ENCODE peak calls at places on chromosomes 7 and 10, in five cellular contexts. W, Y, S, D and J are unnamed samples.
A peak's percentile ranks its signal among the peaks of the same experiment; 100 is the strongest.

GRCh38 chr10:102501201-102502028 is 1.1 kb downstream of the ACTR1A start:
- DNase-seq in W (no peak), Y (no peak), S (no peak), D (no peak), J (no peak)

GRCh38 chr7:149422065-149422913 is 38.6 kb downstream of the ZNF777 start:
- DNase-seq in W (no peak), Y (peak; percentile 46), S (peak; percentile 69), D (peak; percentile 83), J (peak; percentile 79)

GRCh38 chr7:6516387-6516983 is 34.8 kb downstream of the GRID2IP start:
- DNase-seq in W (peak; percentile 80), Y (peak; percentile 80), S (peak; percentile 74), D (peak; percentile 89), J (peak; percentile 42)

GRCh38 chr7:106153891-106154449 is 41.9 kb upstream of the SYPL1 start:
- DNase-seq in W (peak; percentile 88), Y (peak; percentile 76), S (peak; percentile 68), D (peak; percentile 81), J (peak; percentile 64)

GRCh38 chr7:65397730-65398142 is 24.1 kb downstream of the ZNF92 start:
- DNase-seq in W (no peak), Y (no peak), S (no peak), D (no peak), J (no peak)

GRCh38 chr10:127922675-127923366 is 15.9 kb downstream of the PTPRE start:
- DNase-seq in W (no peak), Y (no peak), S (peak; percentile 91), D (peak; percentile 94), J (no peak)

GRCh38 chr7:157556339-157556944 is 219.6 kb downstream of the DNAJB6 start:
- DNase-seq in W (no peak), Y (no peak), S (no peak), D (no peak), J (no peak)

GRCh38 chr10:71272122-71272771 is 46.8 kb upstream of the SLC29A3 start:
- DNase-seq in W (no peak), Y (no peak), S (no peak), D (no peak), J (no peak)

GRCh38 chr7:22435105-22435504 is 64.9 kb downstream of the STEAP1B start:
- DNase-seq in W (no peak), Y (no peak), S (no peak), D (no peak), J (no peak)

GRCh38 chr7:138233189-138233588 is 156.9 kb downstream of the AKR1D1 start:
- DNase-seq in W (no peak), Y (no peak), S (no peak), D (no peak), J (no peak)

GRCh38 chr7:136251826-136252225 is 274.7 kb upstream of the MTPN start:
- DNase-seq in W (no peak), Y (no peak), S (no peak), D (no peak), J (no peak)

DNA sequence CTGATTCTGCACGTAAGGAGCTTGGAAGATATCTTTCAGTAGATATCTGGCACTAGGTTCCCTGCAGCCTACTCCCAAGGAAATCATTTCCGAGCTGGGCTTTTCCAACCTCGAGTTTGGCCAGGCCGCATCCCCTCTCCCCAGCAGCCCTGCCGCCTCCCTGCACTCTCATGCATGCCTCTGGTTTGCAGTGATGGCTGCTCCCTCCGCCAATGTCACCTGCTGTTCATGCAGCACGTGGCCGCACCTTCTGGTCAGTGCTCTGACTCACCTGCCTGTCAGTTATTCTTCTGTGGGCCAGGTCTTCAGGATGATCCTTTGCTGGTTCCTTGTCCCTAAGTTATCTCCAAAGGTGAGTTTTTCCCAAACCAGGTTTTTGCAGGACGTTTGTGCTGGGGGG is 50.6 kb upstream of the RASGEF1A start:
- DNase-seq in W (no peak), Y (no peak), S (no peak), D (no peak), J (no peak)
- TF ChIP-seq CTCF in W (no peak), Y (no peak), S (no peak), D (no peak), J (no peak)

GRCh38 chr10:100793055-100793454 is 47.7 kb downstream of the PAX2 start:
- DNase-seq in W (no peak), Y (no peak), S (no peak), D (no peak), J (no peak)
- TF ChIP-seq CTCF in W (no peak), Y (no peak), S (no peak), D (no peak), J (no peak)

DNA sequence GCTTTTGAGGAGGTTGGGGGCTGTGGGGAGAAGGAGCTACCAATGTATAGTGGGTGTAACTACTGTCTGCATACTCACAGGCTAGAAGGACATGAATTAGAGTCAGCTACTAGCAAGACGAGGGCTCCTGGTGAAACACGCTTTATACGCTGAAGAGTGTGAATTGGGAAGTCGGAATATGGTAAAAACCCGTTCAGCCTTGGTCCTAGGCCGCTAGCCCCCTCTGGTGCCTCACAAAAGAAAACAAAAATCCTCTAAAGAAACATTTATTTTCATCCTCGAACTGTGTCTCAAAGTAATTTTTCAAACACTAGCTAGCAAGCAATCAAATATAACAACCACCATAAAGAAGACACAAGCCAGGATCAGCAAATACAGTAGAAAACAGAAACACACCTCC is 338.1 kb upstream of the SEMA3C start:
- DNase-seq in W (no peak), Y (peak; percentile 14), S (no peak), D (no peak), J (no peak)
- TF ChIP-seq CTCF in W (no peak), Y (peak; percentile 47), S (no peak), D (peak; percentile 25), J (no peak)

DNA sequence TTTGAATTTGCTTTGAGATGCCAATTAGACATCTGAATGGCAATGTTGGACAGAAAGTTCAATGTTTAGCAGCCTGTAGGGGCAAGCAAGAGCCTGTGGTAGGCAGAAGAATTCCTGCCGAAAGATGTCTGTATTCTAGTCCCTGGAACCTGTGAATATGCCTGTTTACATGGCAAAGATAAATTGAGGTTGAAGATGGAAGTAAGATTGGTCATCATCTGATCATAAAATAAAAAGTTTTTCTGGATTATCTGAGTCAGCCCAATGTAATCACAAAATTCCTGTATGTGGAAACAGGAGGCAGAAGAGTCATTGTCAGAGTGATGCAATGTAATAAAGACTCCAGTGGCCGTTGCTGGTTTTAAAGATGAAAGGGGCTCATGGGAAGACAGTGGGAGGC is 430.5 kb downstream of the MDFIC start:
- DNase-seq in W (no peak), Y (no peak), S (no peak), D (no peak), J (no peak)
- TF ChIP-seq CTCF in W (no peak), Y (no peak), S (no peak), D (no peak), J (no peak)

DNA sequence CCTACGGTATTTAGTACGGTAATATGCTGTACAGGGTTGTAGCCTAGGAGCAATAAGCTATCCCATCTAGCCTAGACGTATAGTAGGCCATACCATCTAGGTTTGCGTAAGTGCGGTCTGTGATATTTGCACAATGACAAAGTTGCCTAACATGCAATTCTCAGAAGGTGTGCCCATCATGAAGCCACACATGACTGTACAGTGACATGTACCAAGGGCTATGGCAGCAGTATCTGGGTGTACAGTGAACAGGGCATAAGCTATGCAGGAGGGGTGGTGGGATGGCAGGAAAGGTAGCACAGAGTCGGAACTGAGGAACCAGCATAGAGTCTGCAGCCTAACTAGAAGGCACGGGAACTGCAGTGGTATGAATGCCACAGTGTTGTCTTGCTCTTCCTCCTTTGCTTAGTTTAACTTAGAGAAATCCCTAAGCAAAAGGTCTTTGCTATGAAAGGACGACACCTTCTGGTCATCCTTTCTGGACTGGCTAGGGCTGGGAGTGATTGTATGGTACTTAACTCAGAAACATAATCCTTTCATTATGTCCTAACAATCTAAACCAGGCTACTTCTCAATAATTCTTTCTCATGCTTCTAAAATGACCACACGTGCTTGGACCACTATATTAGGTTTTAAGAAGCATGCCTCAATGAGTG is 93.5 kb downstream of the DYNC1I1 start:
- DNase-seq in W (no peak), Y (no peak), S (no peak), D (no peak), J (no peak)
- TF ChIP-seq CTCF in W (no peak), Y (peak; percentile 52), S (peak; percentile 39), D (no peak), J (no peak)